ENCODE peak calls at places on chromosome 7, in seven cellular contexts. A, K, J, N, Z, G and R are unnamed samples.

GRCh38 chr7:64685091-64685490 is 19.2 kb downstream of the ZNF107 start:
- DNase-seq in N (no peak), A (no peak), K (no peak), Z (no peak), J (no peak), G (no peak), R (no peak)

GRCh38 chr7:78039791-78040776 is 241.5 kb downstream of the PHTF2 start:
- DNase-seq in N (peak), K (peak), Z (peak), A (peak), G (peak), J (peak), R (peak)

GRCh38 chr7:95725170-95725569 is 47.2 kb upstream of the DYNC1I1 start:
- DNase-seq in J (no peak), Z (no peak), N (no peak), A (no peak), G (no peak), K (no peak), R (no peak)

GRCh38 chr7:24284699-24285506 is 913 bp downstream of the NPY start:
- DNase-seq in Z (no peak), G (no peak), N (peak), J (no peak), K (no peak), A (no peak), R (no peak)

GRCh38 chr7:48087349-48087748 is 1.7 kb upstream of the UPP1 start:
- DNase-seq in J (no peak), A (peak), Z (peak), K (peak), N (no peak), G (no peak), R (no peak)

GRCh38 chr7:45922810-45923209 is 1.7 kb upstream of the IGFBP3 start:
- DNase-seq in A (peak), K (no peak), J (no peak), N (no peak), G (no peak), Z (peak), R (no peak)

GRCh38 chr7:39958038-39958437 is 8.0 kb downstream of the CDK13 start:
- DNase-seq in J (no peak), Z (no peak), A (peak), N (no peak), G (no peak), K (no peak), R (no peak)

GRCh38 chr7:33157781-33158180 is 28.4 kb downstream of the BBS9 start:
- DNase-seq in G (no peak), J (no peak), Z (peak), A (no peak), K (no peak), N (no peak), R (no peak)

GRCh38 chr7:82091126-82091682 is 321.4 kb upstream of the HGF start:
- DNase-seq in G (no peak), A (no peak), J (no peak), Z (no peak), N (no peak), K (no peak), R (no peak)

GRCh38 chr7:25886387-25887240 is 265.4 kb upstream of the NFE2L3 start:
- DNase-seq in G (no peak), N (no peak), K (no peak), A (no peak), J (no peak), Z (no peak), R (no peak)

GRCh38 chr7:54785261-54785660 is 26.2 kb upstream of the SEC61G start:
- DNase-seq in A (no peak), G (no peak), Z (no peak), N (no peak), K (no peak), J (no peak), R (no peak)

GRCh38 chr7:18497800-18498199 is 2.3 kb downstream of the HDAC9 start:
- DNase-seq in A (no peak), K (no peak), Z (no peak), N (no peak), G (no peak), J (no peak), R (no peak)

GRCh38 chr7:18496336-18496700 is 769 bp downstream of the HDAC9 start:
- DNase-seq in K (no peak), G (no peak), A (no peak), N (no peak), Z (no peak), J (no peak), R (no peak)

GRCh38 chr7:18498327-18498726 is 2.8 kb downstream of the HDAC9 start:
- DNase-seq in G (no peak), J (no peak), N (no peak), A (no peak), Z (no peak), K (no peak), R (no peak)

GRCh38 chr7:18495412-18496335 is at the start of gene HDAC9:
- DNase-seq in Z (peak), G (no peak), J (peak), N (no peak), K (no peak), A (peak), R (no peak)

GRCh38 chr7:18497082-18497481 is 1.5 kb downstream of the HDAC9 start:
- DNase-seq in Z (no peak), N (no peak), J (no peak), K (no peak), G (no peak), A (no peak), R (no peak)
- H3K4me3 ChIP-seq in Z (no peak), N (peak), J (no peak), K (no peak), G (no peak), A (peak), R (no peak)

DNA sequence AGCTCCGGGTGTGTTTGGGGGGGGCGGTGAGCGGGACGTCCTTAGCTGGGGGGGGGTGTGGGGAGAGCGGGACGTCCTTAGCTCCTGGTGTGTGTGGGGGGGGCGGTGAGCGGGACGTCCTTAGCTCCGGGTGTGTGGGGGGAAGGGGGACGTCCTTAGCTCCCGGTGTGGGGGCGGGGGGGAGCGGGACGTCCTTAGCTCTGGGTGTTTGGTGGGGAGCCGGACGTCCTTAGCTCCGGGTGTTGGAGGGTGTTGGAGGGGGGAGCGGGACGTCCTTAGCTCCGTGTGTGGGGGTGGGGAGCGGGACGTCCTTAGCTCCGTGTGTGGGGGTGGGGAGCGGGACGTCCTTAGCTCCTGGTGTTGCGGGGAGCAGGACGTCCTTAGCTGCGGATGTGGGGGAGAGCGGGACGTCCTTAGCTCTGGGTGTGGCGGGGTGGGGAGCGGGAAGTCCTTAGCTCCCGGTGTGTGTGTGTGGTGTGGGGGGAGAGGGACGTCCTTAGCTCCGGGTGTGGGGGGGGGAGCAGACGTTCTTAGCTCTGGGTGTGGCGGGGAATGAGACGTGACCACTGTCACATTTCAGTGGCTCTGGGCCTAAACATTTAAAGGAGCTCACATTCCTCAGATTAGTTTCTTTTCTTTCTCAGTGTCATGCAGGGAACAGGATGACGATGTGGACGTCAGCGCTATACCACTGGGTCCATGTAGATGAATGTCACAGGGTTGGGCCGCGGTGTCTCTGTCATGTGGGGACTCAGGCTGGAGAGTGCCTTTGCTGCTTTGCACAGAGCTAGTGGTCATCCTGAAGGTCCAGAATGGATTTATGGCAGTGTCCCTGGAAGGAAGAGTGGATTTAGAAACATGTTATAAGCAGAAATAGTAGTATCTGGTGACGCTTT is 7.5 kb downstream of the DYNC2I1 start:
- DNase-seq in Z (peak), K (no peak), A (peak), G (peak), J (peak), N (peak), R (peak)
- H3K4me3 ChIP-seq in Z (peak), K (peak), A (peak), G (peak), J (peak), N (peak), R (peak)

GRCh38 chr7:27130540-27131389 is at the start of gene HOXA4:
- DNase-seq in N (peak), Z (peak), A (no peak), K (peak), G (peak), J (peak), R (peak)
- H3K4me3 ChIP-seq in N (peak), Z (peak), A (no peak), K (peak), G (peak), J (peak), R (peak)

DNA sequence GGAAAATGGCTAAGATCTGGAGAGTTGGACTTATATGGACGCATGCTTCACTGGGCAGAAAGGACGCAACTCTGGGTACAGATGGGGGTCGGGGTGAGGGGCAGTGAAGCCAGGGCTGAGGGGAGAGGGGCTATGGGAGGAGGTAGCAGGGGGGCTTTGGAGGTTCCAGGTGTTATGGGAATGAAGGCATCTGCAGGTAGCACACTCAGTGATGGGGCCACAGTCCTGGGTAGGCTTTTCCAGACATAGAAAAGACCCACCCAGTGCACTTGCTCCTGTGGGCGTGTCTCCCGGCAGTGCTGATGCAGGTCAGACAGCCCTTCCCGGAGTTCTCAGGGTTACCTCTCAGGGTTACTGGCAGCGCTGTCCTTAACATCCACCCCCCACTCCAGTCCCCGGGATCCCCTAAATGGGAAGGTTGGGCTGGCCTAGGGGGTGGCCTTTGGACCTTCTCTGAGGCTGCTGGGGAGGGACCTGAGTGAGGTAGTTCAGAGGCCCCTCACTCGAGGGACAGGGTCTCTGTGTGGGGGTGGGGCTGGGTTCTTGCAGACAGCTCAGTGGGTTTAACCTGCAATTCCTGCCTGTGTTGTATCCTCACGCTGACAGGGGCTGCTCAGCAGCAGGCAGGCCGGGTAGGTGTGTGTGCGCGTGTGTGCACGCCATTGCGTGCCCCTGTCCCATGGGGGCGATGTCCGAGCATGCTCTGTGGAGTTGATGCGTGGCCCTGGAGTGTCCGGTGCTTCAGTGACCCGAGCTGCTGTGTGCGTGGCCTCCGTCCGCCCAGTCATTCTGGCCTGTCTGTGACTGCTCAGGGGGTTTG is 6.2 kb downstream of the ZYX start:
- DNase-seq in J (peak), K (no peak), N (no peak), G (peak), Z (peak), A (no peak), R (no peak)
- H3K4me3 ChIP-seq in J (no peak), K (no peak), N (no peak), G (no peak), Z (no peak), A (no peak), R (no peak)

GRCh38 chr7:117873056-117873932 is at the start of gene CTTNBP2:
- DNase-seq in K (no peak), A (peak), N (peak), G (peak), J (peak), Z (peak), R (no peak)

GRCh38 chr7:117871401-117871777 is 1.9 kb downstream of the CTTNBP2 start:
- DNase-seq in K (no peak), A (no peak), Z (no peak), J (no peak), N (no peak), G (no peak), R (no peak)

GRCh38 chr7:117872565-117873055 is 631 bp downstream of the CTTNBP2 start:
- DNase-seq in K (no peak), A (no peak), Z (peak), J (peak), N (no peak), G (peak), R (no peak)

GRCh38 chr7:117870405-117870905 is 2.8 kb downstream of the CTTNBP2 start:
- DNase-seq in Z (no peak), G (no peak), K (no peak), N (no peak), A (no peak), J (no peak), R (no peak)

DNA sequence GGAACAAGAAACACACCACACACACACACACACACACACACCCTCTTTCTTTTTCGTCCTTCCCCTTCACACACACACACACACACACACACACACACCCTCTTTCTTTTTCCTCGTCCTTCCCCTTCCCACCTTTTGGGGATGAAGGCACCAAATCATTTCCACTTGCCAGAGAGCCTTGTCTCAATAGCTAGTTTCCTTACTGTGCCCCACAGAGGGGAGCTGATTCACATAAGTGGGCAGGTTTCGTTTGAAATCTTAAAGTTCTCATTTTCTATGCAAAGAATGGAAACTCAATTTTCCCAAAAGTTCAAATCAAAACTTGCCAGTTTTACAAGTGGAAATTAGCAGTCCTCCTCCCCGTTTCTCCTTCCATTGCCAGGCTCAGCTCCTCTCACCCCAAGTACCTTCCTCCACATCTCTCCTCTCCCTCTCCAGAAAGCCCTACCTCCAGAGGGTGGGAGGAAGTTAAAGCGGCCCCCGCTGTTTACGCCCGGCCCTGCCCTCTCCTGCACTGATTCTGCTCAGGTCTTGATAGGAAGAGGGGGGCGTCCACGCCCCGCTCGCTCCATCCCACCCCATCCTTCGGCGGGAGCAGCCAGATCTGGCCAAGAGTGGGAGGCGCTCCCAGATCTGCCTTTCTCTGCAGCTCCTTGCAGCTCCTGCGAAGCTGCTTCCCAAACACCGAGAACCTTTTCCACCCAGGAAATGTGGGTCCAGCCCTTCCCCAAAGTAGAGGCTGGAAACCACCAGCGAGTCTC is 1.3 kb downstream of the CTTNBP2 start:
- DNase-seq in G (peak), K (no peak), N (no peak), J (peak), A (no peak), Z (peak), R (no peak)
- H3K4me3 ChIP-seq in G (peak), K (no peak), N (peak), J (peak), A (no peak), Z (peak), R (no peak)

DNA sequence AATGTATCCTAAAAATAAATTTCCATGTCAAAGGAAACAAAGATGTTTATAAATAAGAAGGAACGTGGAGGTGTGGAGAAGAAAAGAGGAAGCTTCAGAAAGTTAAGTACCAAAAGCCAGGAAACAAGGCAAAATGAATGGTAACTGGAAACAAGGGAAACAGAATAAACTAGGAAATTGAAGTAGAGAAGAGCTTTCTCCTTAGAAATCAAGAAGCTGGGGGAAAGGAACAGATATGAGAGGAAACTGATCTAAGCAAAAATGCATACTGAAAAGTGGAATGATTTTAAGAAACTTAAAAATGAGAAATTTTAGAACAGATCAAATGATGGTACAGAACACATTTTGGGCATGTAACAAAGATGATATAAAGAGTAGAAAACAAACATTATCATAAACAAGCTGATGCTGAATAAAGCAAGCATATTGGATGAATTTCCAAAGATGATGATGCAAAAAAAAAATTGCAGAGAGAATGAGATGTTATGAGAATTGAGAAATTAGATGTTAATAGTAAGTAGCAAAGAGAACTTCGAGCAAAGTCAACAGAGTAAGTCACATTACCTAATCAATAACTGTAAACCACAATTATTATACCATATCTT is 1.9 kb downstream of the BRAF start:
- DNase-seq in A (no peak), K (no peak), J (no peak), G (no peak), N (no peak), Z (no peak), R (no peak)
- H3K4me3 ChIP-seq in A (peak), K (no peak), J (peak), G (no peak), N (peak), Z (peak), R (no peak)

DNA sequence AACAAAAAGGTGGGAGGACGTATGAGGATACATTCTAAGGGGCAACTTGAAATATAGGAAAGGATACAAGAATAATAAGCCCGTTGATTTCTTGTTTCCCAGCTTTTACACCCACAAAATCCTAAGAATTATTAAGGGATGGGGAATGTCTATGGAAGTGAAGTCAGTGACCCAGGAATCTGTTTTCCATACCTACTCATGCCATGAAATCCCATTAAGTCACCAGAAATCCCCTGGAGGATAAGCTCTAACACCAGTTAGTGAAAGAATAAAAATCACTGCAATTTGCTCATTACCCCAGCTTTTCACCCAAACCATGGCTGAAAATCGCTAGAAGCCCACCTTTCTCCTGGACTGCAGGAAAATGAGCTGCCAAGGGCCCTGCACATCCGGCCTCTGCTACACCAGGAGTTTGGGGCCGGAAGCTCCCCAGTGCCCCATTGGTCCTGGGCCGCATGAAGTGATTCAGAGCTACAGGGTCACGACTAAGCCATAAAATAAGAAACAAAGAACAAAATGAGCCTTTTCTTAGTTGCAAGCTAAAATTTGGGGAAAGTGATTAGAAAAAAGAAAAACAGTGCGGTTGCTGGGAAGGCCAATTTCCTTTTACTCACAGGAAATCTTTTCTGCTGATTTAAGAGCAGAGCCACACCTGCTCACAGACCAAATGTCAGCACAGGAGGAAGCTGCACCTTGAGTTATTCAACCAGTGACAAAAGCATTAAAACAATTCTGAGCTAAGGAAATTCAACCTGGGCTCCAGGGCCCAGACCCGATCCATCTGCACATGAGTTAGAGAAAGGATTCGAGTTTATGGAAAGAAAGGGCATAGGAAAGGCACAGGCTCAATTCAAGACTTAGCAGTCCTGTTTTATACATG is 40.3 kb downstream of the HIPK2 start:
- DNase-seq in G (peak), J (no peak), Z (peak), K (no peak), N (no peak), A (no peak), R (no peak)
- H3K4me3 ChIP-seq in G (no peak), J (no peak), Z (no peak), K (no peak), N (no peak), A (no peak), R (no peak)

GRCh38 chr7:18370689-18371088 is 124.9 kb upstream of the HDAC9 start:
- DNase-seq in N (no peak), K (no peak), J (no peak), G (no peak), A (no peak), Z (no peak), R (no peak)
- H3K4me3 ChIP-seq in N (no peak), K (no peak), J (no peak), G (no peak), A (no peak), Z (no peak), R (no peak)

GRCh38 chr7:92784935-92785334 is 51.4 kb downstream of the CDK6 start:
- DNase-seq in A (no peak), G (no peak), Z (no peak), N (no peak), J (no peak), K (no peak), R (no peak)

GRCh38 chr7:92788559-92789183 is 47.7 kb downstream of the CDK6 start:
- DNase-seq in A (no peak), J (no peak), K (no peak), N (no peak), G (no peak), Z (no peak), R (no peak)

GRCh38 chr7:92783260-92783911 is 53.0 kb downstream of the CDK6 start:
- DNase-seq in Z (no peak), N (no peak), K (no peak), G (no peak), A (no peak), J (no peak), R (no peak)

GRCh38 chr7:92782855-92783254 is 53.5 kb downstream of the CDK6 start:
- DNase-seq in N (no peak), G (no peak), Z (no peak), K (no peak), A (no peak), J (no peak), R (no peak)

DNA sequence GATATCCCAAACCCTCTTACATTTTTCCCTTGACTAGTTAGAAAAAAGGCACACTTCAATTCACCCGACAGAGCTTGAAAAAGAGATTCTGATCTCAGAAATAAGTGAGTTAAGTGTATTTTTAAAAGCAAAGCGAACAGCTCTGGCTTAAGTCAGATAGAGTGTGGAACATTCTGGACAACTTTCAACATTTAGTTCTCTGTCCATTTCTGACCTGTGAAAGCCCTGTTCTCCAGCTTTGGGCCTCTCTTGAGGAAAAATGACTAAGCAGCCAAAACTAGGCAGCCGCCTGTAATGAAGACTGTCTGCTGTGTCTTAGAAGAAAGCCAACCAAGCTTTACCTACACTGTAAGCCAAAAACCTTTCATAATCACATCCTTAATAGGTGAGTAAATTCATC is 50.5 kb downstream of the CDK6 start:
- DNase-seq in A (no peak), J (no peak), Z (peak), K (no peak), G (no peak), N (no peak), R (no peak)
- H3K4me3 ChIP-seq in A (no peak), J (no peak), Z (no peak), K (no peak), G (no peak), N (no peak), R (no peak)